ENCODE peak calls at places on chromosomes 16 and 17, in seven cellular contexts. One of them, this sample, is unnamed. For H3K9me3, the result is how much of the 10 kb centered on the place peaks cover.

GRCh38 chr17:76382305-76382802 is 2.1 kb upstream of the SPHK1 start:
- DNase-seq in tibial nerve: peak
- DNase-seq in psoas muscle: no peak
- DNase-seq in suprapubic skin: no peak
- DNase-seq in effector memory CD4-positive, alpha-beta T cell: no peak
- DNase-seq in tibial artery: no peak
- DNase-seq in PC-3: no peak
- DNase-seq in this sample: no peak

GRCh38 chr17:5943991-5944390 is 126.2 kb upstream of the WSCD1 start:
- DNase-seq in tibial nerve: no peak
- DNase-seq in PC-3: no peak
- DNase-seq in effector memory CD4-positive, alpha-beta T cell: no peak
- DNase-seq in psoas muscle: no peak
- DNase-seq in suprapubic skin: no peak
- DNase-seq in tibial artery: no peak
- DNase-seq in this sample: no peak

GRCh38 chr17:16027708-16028584 is 28.3 kb downstream of the TTC19 start:
- DNase-seq in tibial artery: no peak
- DNase-seq in tibial nerve: no peak
- DNase-seq in suprapubic skin: no peak
- DNase-seq in PC-3: peak
- DNase-seq in psoas muscle: no peak
- DNase-seq in effector memory CD4-positive, alpha-beta T cell: no peak
- DNase-seq in this sample: peak

GRCh38 chr17:7549401-7550055 is 670 bp downstream of the TNFSF12 start:
- DNase-seq in suprapubic skin: no peak
- DNase-seq in PC-3: no peak
- DNase-seq in tibial nerve: no peak
- DNase-seq in effector memory CD4-positive, alpha-beta T cell: no peak
- DNase-seq in psoas muscle: no peak
- DNase-seq in tibial artery: no peak
- DNase-seq in this sample: no peak

GRCh38 chr17:80986046-80986445 is 5.6 kb upstream of the CHMP6 start:
- DNase-seq in suprapubic skin: no peak
- DNase-seq in tibial nerve: no peak
- DNase-seq in PC-3: no peak
- DNase-seq in tibial artery: no peak
- DNase-seq in psoas muscle: no peak
- DNase-seq in effector memory CD4-positive, alpha-beta T cell: no peak
- DNase-seq in this sample: no peak

GRCh38 chr16:57531635-57532220 is 4.6 kb downstream of the CCDC102A start:
- DNase-seq in tibial nerve: no peak
- DNase-seq in suprapubic skin: peak
- DNase-seq in PC-3: no peak
- DNase-seq in tibial artery: peak
- DNase-seq in effector memory CD4-positive, alpha-beta T cell: no peak
- DNase-seq in psoas muscle: no peak
- DNase-seq in this sample: no peak

GRCh38 chr17:61416540-61417363 is 17.1 kb downstream of the TBX2 start:
- DNase-seq in PC-3: peak
- DNase-seq in effector memory CD4-positive, alpha-beta T cell: peak
- DNase-seq in tibial nerve: peak
- DNase-seq in suprapubic skin: peak
- DNase-seq in tibial artery: peak
- DNase-seq in psoas muscle: peak
- DNase-seq in this sample: peak

GRCh38 chr17:30148376-30148775 is 31.8 kb downstream of the NSRP1 start:
- DNase-seq in effector memory CD4-positive, alpha-beta T cell: no peak
- DNase-seq in tibial artery: no peak
- DNase-seq in suprapubic skin: no peak
- DNase-seq in tibial nerve: no peak
- DNase-seq in PC-3: no peak
- DNase-seq in psoas muscle: no peak
- DNase-seq in this sample: no peak

GRCh38 chr16:28984619-28985135 is at the start of gene LAT:
- DNase-seq in tibial artery: no peak
- DNase-seq in psoas muscle: peak
- DNase-seq in suprapubic skin: no peak
- DNase-seq in PC-3: no peak
- DNase-seq in tibial nerve: no peak
- DNase-seq in effector memory CD4-positive, alpha-beta T cell: peak
- DNase-seq in this sample: no peak

GRCh38 chr17:57488856-57489255 is 232.5 kb downstream of the MSI2 start:
- DNase-seq in tibial artery: no peak
- DNase-seq in effector memory CD4-positive, alpha-beta T cell: no peak
- DNase-seq in suprapubic skin: no peak
- DNase-seq in psoas muscle: peak
- DNase-seq in PC-3: no peak
- DNase-seq in tibial nerve: no peak
- DNase-seq in this sample: no peak

GRCh38 chr16:5220705-5221104 is 123.1 kb upstream of the EEF2KMT start:
- DNase-seq in effector memory CD4-positive, alpha-beta T cell: no peak
- DNase-seq in PC-3: no peak
- DNase-seq in psoas muscle: no peak
- DNase-seq in tibial artery: no peak
- DNase-seq in suprapubic skin: no peak
- DNase-seq in tibial nerve: no peak
- DNase-seq in this sample: no peak

GRCh38 chr17:80362428-80363119 is 52.4 kb upstream of the ENDOV start:
- DNase-seq in tibial nerve: peak
- DNase-seq in psoas muscle: peak
- DNase-seq in tibial artery: peak
- DNase-seq in effector memory CD4-positive, alpha-beta T cell: no peak
- DNase-seq in PC-3: no peak
- DNase-seq in suprapubic skin: no peak
- DNase-seq in this sample: no peak

GRCh38 chr17:58047751-58048150 is 35.5 kb upstream of the DYNLL2 start:
- DNase-seq in effector memory CD4-positive, alpha-beta T cell: no peak
- DNase-seq in psoas muscle: no peak
- DNase-seq in tibial nerve: no peak
- DNase-seq in tibial artery: no peak
- DNase-seq in suprapubic skin: no peak
- DNase-seq in PC-3: no peak
- DNase-seq in this sample: no peak

GRCh38 chr17:42436401-42436800 is 13.3 kb upstream of the CAVIN1 start:
- DNase-seq in suprapubic skin: no peak
- DNase-seq in PC-3: no peak
- DNase-seq in effector memory CD4-positive, alpha-beta T cell: no peak
- DNase-seq in tibial nerve: no peak
- DNase-seq in psoas muscle: no peak
- DNase-seq in tibial artery: peak
- DNase-seq in this sample: peak

GRCh38 chr16:12228079-12228606 is 251.6 kb downstream of the SNX29 start:
- DNase-seq in PC-3: no peak
- DNase-seq in tibial artery: no peak
- DNase-seq in effector memory CD4-positive, alpha-beta T cell: no peak
- DNase-seq in psoas muscle: no peak
- DNase-seq in tibial nerve: no peak
- DNase-seq in suprapubic skin: no peak
- DNase-seq in this sample: no peak
- H3K27ac ChIP-seq in PC-3: no peak
- H3K27ac ChIP-seq in tibial artery: no peak
- H3K27ac ChIP-seq in effector memory CD4-positive, alpha-beta T cell: no peak
- H3K27ac ChIP-seq in psoas muscle: no peak
- H3K27ac ChIP-seq in tibial nerve: no peak
- H3K27ac ChIP-seq in suprapubic skin: no peak
- H3K27ac ChIP-seq in this sample: no peak

DNA sequence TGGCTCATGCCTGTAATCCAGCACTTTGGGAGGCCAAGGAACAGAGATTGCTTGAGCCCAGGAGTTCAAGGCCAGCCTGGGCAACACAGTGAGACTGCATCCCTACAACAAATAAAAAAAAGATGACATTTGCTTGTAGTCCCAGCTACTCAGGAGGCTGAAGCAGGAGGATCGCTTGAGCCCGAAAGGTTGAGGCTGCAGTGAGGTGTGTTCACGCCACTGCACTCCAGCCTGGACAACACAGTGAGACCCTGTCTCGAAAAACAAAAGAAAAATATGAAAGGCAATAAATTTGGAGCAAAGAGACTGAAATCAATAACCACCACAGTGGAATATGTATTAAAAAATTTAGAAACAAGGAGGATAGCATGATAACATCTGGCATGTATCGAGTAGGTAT is 143.8 kb upstream of the RBL2 start:
- DNase-seq in PC-3: no peak
- DNase-seq in psoas muscle: no peak
- DNase-seq in suprapubic skin: no peak
- DNase-seq in effector memory CD4-positive, alpha-beta T cell: no peak
- DNase-seq in tibial artery: no peak
- DNase-seq in tibial nerve: no peak
- DNase-seq in this sample: no peak
- H3K4me3 ChIP-seq in PC-3: no peak
- H3K4me3 ChIP-seq in psoas muscle: no peak
- H3K4me3 ChIP-seq in suprapubic skin: no peak
- H3K4me3 ChIP-seq in effector memory CD4-positive, alpha-beta T cell: no peak
- H3K4me3 ChIP-seq in tibial artery: no peak
- H3K4me3 ChIP-seq in tibial nerve: no peak
- H3K4me3 ChIP-seq in this sample: no peak

DNA sequence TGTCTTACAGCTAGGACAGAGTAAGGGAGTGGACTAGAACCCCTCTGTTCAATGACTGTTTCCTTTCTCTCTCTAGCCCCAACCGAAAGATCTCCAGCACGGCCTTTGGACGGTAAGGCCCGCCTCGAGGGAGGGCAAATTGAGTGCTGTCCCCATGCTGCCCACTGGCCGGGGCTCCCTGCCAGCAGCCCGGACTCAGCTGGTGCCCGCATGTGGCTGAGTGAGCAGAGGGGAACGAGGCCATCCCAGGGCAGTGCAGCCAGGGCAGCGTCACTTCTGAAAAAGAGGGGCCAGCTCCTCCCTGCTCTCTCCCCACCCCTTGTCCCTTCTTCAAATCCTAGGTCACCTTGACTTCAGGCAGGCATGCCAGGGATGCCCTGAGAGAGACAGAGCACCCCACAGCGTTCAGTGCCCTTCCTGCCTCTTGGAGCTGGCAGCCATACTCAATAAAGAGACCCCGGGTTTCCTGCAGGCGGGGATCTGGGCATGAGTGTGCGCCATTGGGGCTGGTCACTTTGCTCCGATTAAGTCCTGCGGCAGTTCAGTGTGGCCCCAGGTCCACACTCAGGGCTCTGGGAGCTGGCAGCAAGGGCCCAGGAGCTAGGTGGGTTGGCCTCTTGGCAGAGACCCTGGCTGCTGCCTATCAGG is 130.9 kb downstream of the RAB11FIP4 start:
- DNase-seq in PC-3: no peak
- DNase-seq in tibial nerve: no peak
- DNase-seq in psoas muscle: no peak
- DNase-seq in effector memory CD4-positive, alpha-beta T cell: no peak
- DNase-seq in suprapubic skin: no peak
- DNase-seq in tibial artery: no peak
- DNase-seq in this sample: no peak
- H3K9me3 ChIP-seq in PC-3: under half
- H3K9me3 ChIP-seq in tibial nerve: under half
- H3K9me3 ChIP-seq in psoas muscle: under half
- H3K9me3 ChIP-seq in effector memory CD4-positive, alpha-beta T cell: under half
- H3K9me3 ChIP-seq in suprapubic skin: under half
- H3K9me3 ChIP-seq in tibial artery: under half
- H3K9me3 ChIP-seq in this sample: under half

GRCh38 chr17:21085707-21086106 is 41.1 kb upstream of the DHRS7B start:
- DNase-seq in tibial artery: no peak
- DNase-seq in tibial nerve: no peak
- DNase-seq in psoas muscle: no peak
- DNase-seq in effector memory CD4-positive, alpha-beta T cell: no peak
- DNase-seq in PC-3: no peak
- DNase-seq in suprapubic skin: no peak
- DNase-seq in this sample: no peak

GRCh38 chr17:21078056-21078825 is 35.4 kb upstream of the USP22 start:
- DNase-seq in tibial artery: no peak
- DNase-seq in psoas muscle: no peak
- DNase-seq in suprapubic skin: no peak
- DNase-seq in PC-3: no peak
- DNase-seq in tibial nerve: no peak
- DNase-seq in effector memory CD4-positive, alpha-beta T cell: no peak
- DNase-seq in this sample: no peak

GRCh38 chr17:21077286-21077685 is 34.5 kb upstream of the USP22 start:
- DNase-seq in suprapubic skin: no peak
- DNase-seq in tibial nerve: no peak
- DNase-seq in effector memory CD4-positive, alpha-beta T cell: no peak
- DNase-seq in tibial artery: no peak
- DNase-seq in PC-3: no peak
- DNase-seq in psoas muscle: no peak
- DNase-seq in this sample: no peak

GRCh38 chr17:21079196-21079595 is 36.4 kb upstream of the USP22 start:
- DNase-seq in tibial artery: no peak
- DNase-seq in effector memory CD4-positive, alpha-beta T cell: no peak
- DNase-seq in suprapubic skin: no peak
- DNase-seq in tibial nerve: no peak
- DNase-seq in PC-3: no peak
- DNase-seq in psoas muscle: no peak
- DNase-seq in this sample: no peak

GRCh38 chr17:21081967-21082366 is 39.2 kb upstream of the USP22 start:
- DNase-seq in tibial artery: no peak
- DNase-seq in PC-3: peak
- DNase-seq in suprapubic skin: no peak
- DNase-seq in tibial nerve: no peak
- DNase-seq in effector memory CD4-positive, alpha-beta T cell: no peak
- DNase-seq in psoas muscle: no peak
- DNase-seq in this sample: no peak
- H3K27ac ChIP-seq in tibial artery: no peak
- H3K27ac ChIP-seq in PC-3: no peak
- H3K27ac ChIP-seq in suprapubic skin: no peak
- H3K27ac ChIP-seq in tibial nerve: no peak
- H3K27ac ChIP-seq in effector memory CD4-positive, alpha-beta T cell: no peak
- H3K27ac ChIP-seq in psoas muscle: no peak
- H3K27ac ChIP-seq in this sample: no peak

This sample was measured in A673.